ENCODE peak calls at places on chromosomes 4 and X, in seven cellular contexts. D, E, B, L, W, X and P are unnamed samples.

GRCh38 chr4:41375561-41375960 is 118.8 kb downstream of the UCHL1 start:
- DNase-seq in D (no peak), E (no peak), B (no peak), L (no peak), W (no peak), X (no peak), P (no peak)

GRCh38 chrX:51407520-51408409 is 75.1 kb downstream of the NUDT10 start:
- DNase-seq in D (no peak), E (no peak), B (no peak), L (no peak), W (no peak), X (no peak), P (no peak)

GRCh38 chrX:86455495-86455894 is 307.2 kb downstream of the DACH2 start:
- DNase-seq in D (peak), E (no peak), B (no peak), L (no peak), W (no peak), X (no peak), P (no peak)

GRCh38 chrX:24643116-24643515 is 4.0 kb downstream of the PCYT1B start:
- DNase-seq in D (no peak), E (no peak), B (no peak), L (no peak), W (no peak), X (no peak), P (no peak)

GRCh38 chr4:15396157-15396800 is 31.6 kb upstream of the C1QTNF7 start:
- DNase-seq in D (peak), E (peak), B (peak), L (peak), W (peak), X (peak), P (peak)

GRCh38 chr4:8905773-8906667 is 34.4 kb upstream of the HMX1 start:
- DNase-seq in D (peak), E (no peak), B (no peak), L (no peak), W (no peak), X (no peak), P (no peak)

GRCh38 chrX:37060999-37061398 is 52.8 kb downstream of the FAM47C start:
- DNase-seq in D (peak), E (no peak), B (no peak), L (no peak), W (peak), X (peak), P (peak)

GRCh38 chrX:119669424-119670037 is 23.4 kb downstream of the SEPTIN6 start:
- DNase-seq in D (no peak), E (no peak), B (no peak), L (no peak), W (no peak), X (no peak), P (no peak)

GRCh38 chrX:42678133-42678532 is 99.8 kb downstream of the PPP1R2C start:
- DNase-seq in D (no peak), E (no peak), B (no peak), L (no peak), W (peak), X (no peak), P (no peak)

GRCh38 chr4:139909036-139909435 is 243.4 kb downstream of the MGST2 start:
- DNase-seq in D (no peak), E (no peak), B (no peak), L (no peak), W (no peak), X (no peak), P (no peak)

GRCh38 chr4:107034091-107034698 is 1.9 kb downstream of the DKK2 start:
- DNase-seq in D (peak), E (no peak), B (no peak), L (no peak), W (peak), X (peak), P (no peak)